ENCODE peak calls at places on chromosomes 6 and 20, in eight cellular contexts. One of them, this sample, is unnamed.

GRCh38 chr20:45306431-45306982 is at the start of gene RBPJL:
- DNase-seq in BE2C: no peak
- DNase-seq in SK-N-SH: peak; percentile 90
- DNase-seq in PC-9: peak; percentile 32
- DNase-seq in cardiac fibroblast: no peak
- DNase-seq in foreskin fibroblast: no peak
- DNase-seq in fibroblast of the aortic adventitia: no peak
- DNase-seq in fibroblast of villous mesenchyme: no peak
- DNase-seq in this sample: no peak

GRCh38 chr6:83707829-83708545 is 914 bp downstream of the SNAP91 start:
- DNase-seq in BE2C: peak; percentile 71
- DNase-seq in SK-N-SH: peak; percentile 79
- DNase-seq in PC-9: no peak
- DNase-seq in cardiac fibroblast: peak; percentile 2
- DNase-seq in foreskin fibroblast: peak; percentile 4
- DNase-seq in fibroblast of the aortic adventitia: no peak
- DNase-seq in fibroblast of villous mesenchyme: no peak
- DNase-seq in this sample: no peak

GRCh38 chr20:61848851-61849250 is 216.8 kb downstream of the TAF4 start:
- DNase-seq in BE2C: no peak
- DNase-seq in SK-N-SH: no peak
- DNase-seq in PC-9: no peak
- DNase-seq in cardiac fibroblast: no peak
- DNase-seq in foreskin fibroblast: no peak
- DNase-seq in fibroblast of the aortic adventitia: no peak
- DNase-seq in fibroblast of villous mesenchyme: no peak
- DNase-seq in this sample: no peak

GRCh38 chr6:4059115-4059777 is 19.7 kb downstream of the FAM217A start:
- DNase-seq in BE2C: no peak
- DNase-seq in SK-N-SH: no peak
- DNase-seq in PC-9: peak; percentile 21
- DNase-seq in cardiac fibroblast: peak; percentile 93
- DNase-seq in foreskin fibroblast: peak; percentile 87
- DNase-seq in fibroblast of the aortic adventitia: peak; percentile 71
- DNase-seq in fibroblast of villous mesenchyme: peak; percentile 74
- DNase-seq in this sample: peak; percentile 50

GRCh38 chr6:558089-558488 is 98.8 kb downstream of the HUS1B start:
- DNase-seq in BE2C: no peak
- DNase-seq in SK-N-SH: no peak
- DNase-seq in PC-9: no peak
- DNase-seq in cardiac fibroblast: peak; percentile 18
- DNase-seq in foreskin fibroblast: no peak
- DNase-seq in fibroblast of the aortic adventitia: peak; percentile 20
- DNase-seq in fibroblast of villous mesenchyme: no peak
- DNase-seq in this sample: no peak

GRCh38 chr20:1292620-1293019 is 26.5 kb downstream of the SNPH start:
- DNase-seq in BE2C: no peak
- DNase-seq in SK-N-SH: no peak
- DNase-seq in PC-9: no peak
- DNase-seq in cardiac fibroblast: no peak
- DNase-seq in foreskin fibroblast: no peak
- DNase-seq in fibroblast of the aortic adventitia: no peak
- DNase-seq in fibroblast of villous mesenchyme: no peak
- DNase-seq in this sample: no peak

GRCh38 chr6:63660737-63661136 is 25.1 kb downstream of the PHF3 start:
- DNase-seq in BE2C: no peak
- DNase-seq in SK-N-SH: no peak
- DNase-seq in PC-9: no peak
- DNase-seq in cardiac fibroblast: no peak
- DNase-seq in foreskin fibroblast: no peak
- DNase-seq in fibroblast of the aortic adventitia: no peak
- DNase-seq in fibroblast of villous mesenchyme: no peak
- DNase-seq in this sample: no peak

GRCh38 chr6:138862491-138862890 is 66.6 kb downstream of the ECT2L start:
- DNase-seq in BE2C: no peak
- DNase-seq in SK-N-SH: no peak
- DNase-seq in PC-9: no peak
- DNase-seq in cardiac fibroblast: no peak
- DNase-seq in foreskin fibroblast: no peak
- DNase-seq in fibroblast of the aortic adventitia: no peak
- DNase-seq in fibroblast of villous mesenchyme: no peak
- DNase-seq in this sample: no peak

GRCh38 chr20:48238781-48239180 is 453.5 kb upstream of the SULF2 start:
- DNase-seq in BE2C: no peak
- DNase-seq in SK-N-SH: no peak
- DNase-seq in PC-9: no peak
- DNase-seq in cardiac fibroblast: no peak
- DNase-seq in foreskin fibroblast: peak; percentile 7
- DNase-seq in fibroblast of the aortic adventitia: peak; percentile 5
- DNase-seq in fibroblast of villous mesenchyme: peak; percentile 19
- DNase-seq in this sample: no peak

GRCh38 chr6:106556368-106556960 is 72.8 kb downstream of the RTN4IP1 start:
- DNase-seq in BE2C: no peak
- DNase-seq in SK-N-SH: no peak
- DNase-seq in PC-9: no peak
- DNase-seq in cardiac fibroblast: peak; percentile 68
- DNase-seq in foreskin fibroblast: no peak
- DNase-seq in fibroblast of the aortic adventitia: peak; percentile 72
- DNase-seq in fibroblast of villous mesenchyme: peak; percentile 49
- DNase-seq in this sample: no peak

GRCh38 chr6:42047790-42048405 is 2.4 kb upstream of the TAF8 start:
- DNase-seq in BE2C: no peak
- DNase-seq in SK-N-SH: peak; percentile 53
- DNase-seq in PC-9: no peak
- DNase-seq in cardiac fibroblast: no peak
- DNase-seq in foreskin fibroblast: no peak
- DNase-seq in fibroblast of the aortic adventitia: no peak
- DNase-seq in fibroblast of villous mesenchyme: no peak
- DNase-seq in this sample: no peak

GRCh38 chr6:141359953-141360352 is 772.8 kb upstream of the GJE1 start:
- DNase-seq in BE2C: no peak
- DNase-seq in SK-N-SH: no peak
- DNase-seq in PC-9: no peak
- DNase-seq in cardiac fibroblast: peak; percentile 29
- DNase-seq in foreskin fibroblast: no peak
- DNase-seq in fibroblast of the aortic adventitia: peak; percentile 76
- DNase-seq in fibroblast of villous mesenchyme: peak; percentile 48
- DNase-seq in this sample: no peak

GRCh38 chr6:84027340-84028183 is 6.0 kb upstream of the MRAP2 start:
- DNase-seq in BE2C: peak; percentile 75
- DNase-seq in SK-N-SH: peak; percentile 71
- DNase-seq in PC-9: peak; percentile 33
- DNase-seq in cardiac fibroblast: no peak
- DNase-seq in foreskin fibroblast: peak; percentile 68
- DNase-seq in fibroblast of the aortic adventitia: peak; percentile 83
- DNase-seq in fibroblast of villous mesenchyme: peak; percentile 63
- DNase-seq in this sample: no peak

GRCh38 chr6:40695750-40696415 is 108.7 kb upstream of the LRFN2 start:
- DNase-seq in BE2C: no peak
- DNase-seq in SK-N-SH: no peak
- DNase-seq in PC-9: no peak
- DNase-seq in cardiac fibroblast: no peak
- DNase-seq in foreskin fibroblast: no peak
- DNase-seq in fibroblast of the aortic adventitia: no peak
- DNase-seq in fibroblast of villous mesenchyme: no peak
- DNase-seq in this sample: no peak

GRCh38 chr6:96075826-96076225 is 60.1 kb downstream of the FUT9 start:
- DNase-seq in BE2C: no peak
- DNase-seq in SK-N-SH: no peak
- DNase-seq in PC-9: no peak
- DNase-seq in cardiac fibroblast: no peak
- DNase-seq in foreskin fibroblast: no peak
- DNase-seq in fibroblast of the aortic adventitia: no peak
- DNase-seq in fibroblast of villous mesenchyme: no peak
- DNase-seq in this sample: no peak

GRCh38 chr20:33518071-33518470 is 28.2 kb downstream of the CBFA2T2 start:
- DNase-seq in BE2C: no peak
- DNase-seq in SK-N-SH: no peak
- DNase-seq in PC-9: peak; percentile 48
- DNase-seq in cardiac fibroblast: peak; percentile 68
- DNase-seq in foreskin fibroblast: peak; percentile 28
- DNase-seq in fibroblast of the aortic adventitia: peak; percentile 45
- DNase-seq in fibroblast of villous mesenchyme: peak; percentile 79
- DNase-seq in this sample: no peak

GRCh38 chr6:6910734-6911295 is 196.9 kb upstream of the RREB1 start:
- DNase-seq in BE2C: no peak
- DNase-seq in SK-N-SH: no peak
- DNase-seq in PC-9: no peak
- DNase-seq in cardiac fibroblast: no peak
- DNase-seq in foreskin fibroblast: no peak
- DNase-seq in fibroblast of the aortic adventitia: no peak
- DNase-seq in fibroblast of villous mesenchyme: no peak
- DNase-seq in this sample: no peak

GRCh38 chr6:129894904-129895303 is 33.8 kb upstream of the TMEM244 start:
- DNase-seq in BE2C: no peak
- DNase-seq in SK-N-SH: no peak
- DNase-seq in PC-9: no peak
- DNase-seq in cardiac fibroblast: no peak
- DNase-seq in foreskin fibroblast: peak; percentile 76
- DNase-seq in fibroblast of the aortic adventitia: no peak
- DNase-seq in fibroblast of villous mesenchyme: peak; percentile 20
- DNase-seq in this sample: no peak

GRCh38 chr20:31652917-31653385 is 15.2 kb downstream of the COX4I2 start:
- DNase-seq in BE2C: peak; percentile 49
- DNase-seq in SK-N-SH: peak; percentile 67
- DNase-seq in PC-9: no peak
- DNase-seq in cardiac fibroblast: peak; percentile 71
- DNase-seq in foreskin fibroblast: peak; percentile 60
- DNase-seq in fibroblast of the aortic adventitia: peak; percentile 86
- DNase-seq in fibroblast of villous mesenchyme: peak; percentile 31
- DNase-seq in this sample: no peak

GRCh38 chr6:94065707-94066337 is 646.5 kb upstream of the EPHA7 start:
- DNase-seq in BE2C: no peak
- DNase-seq in SK-N-SH: no peak
- DNase-seq in PC-9: no peak
- DNase-seq in cardiac fibroblast: no peak
- DNase-seq in foreskin fibroblast: no peak
- DNase-seq in fibroblast of the aortic adventitia: no peak
- DNase-seq in fibroblast of villous mesenchyme: no peak
- DNase-seq in this sample: no peak

GRCh38 chr20:34560141-34560523 is 1.6 kb downstream of the MAP1LC3A start:
- DNase-seq in BE2C: no peak
- DNase-seq in SK-N-SH: no peak
- DNase-seq in PC-9: no peak
- DNase-seq in cardiac fibroblast: no peak
- DNase-seq in foreskin fibroblast: no peak
- DNase-seq in fibroblast of the aortic adventitia: no peak
- DNase-seq in fibroblast of villous mesenchyme: no peak
- DNase-seq in this sample: peak; percentile 65

GRCh38 chr20:61117725-61118124 is 134.3 kb upstream of the CDH4 start:
- DNase-seq in BE2C: no peak
- DNase-seq in SK-N-SH: no peak
- DNase-seq in PC-9: no peak
- DNase-seq in cardiac fibroblast: peak; percentile 68
- DNase-seq in foreskin fibroblast: peak; percentile 27
- DNase-seq in fibroblast of the aortic adventitia: peak; percentile 51
- DNase-seq in fibroblast of villous mesenchyme: no peak
- DNase-seq in this sample: no peak

GRCh38 chr6:47669684-47670515 is 28.5 kb upstream of the ADGRF4 start:
- DNase-seq in BE2C: no peak
- DNase-seq in SK-N-SH: no peak
- DNase-seq in PC-9: no peak
- DNase-seq in cardiac fibroblast: peak; percentile 14
- DNase-seq in foreskin fibroblast: no peak
- DNase-seq in fibroblast of the aortic adventitia: no peak
- DNase-seq in fibroblast of villous mesenchyme: peak; percentile 32
- DNase-seq in this sample: no peak
- TF ChIP-seq CTCF in BE2C: no peak
- TF ChIP-seq CTCF in SK-N-SH: no peak
- TF ChIP-seq CTCF in PC-9: no peak
- TF ChIP-seq CTCF in cardiac fibroblast: no peak
- TF ChIP-seq CTCF in foreskin fibroblast: no peak
- TF ChIP-seq CTCF in fibroblast of the aortic adventitia: no peak
- TF ChIP-seq CTCF in fibroblast of villous mesenchyme: no peak
- TF ChIP-seq CTCF in this sample: no peak

DNA sequence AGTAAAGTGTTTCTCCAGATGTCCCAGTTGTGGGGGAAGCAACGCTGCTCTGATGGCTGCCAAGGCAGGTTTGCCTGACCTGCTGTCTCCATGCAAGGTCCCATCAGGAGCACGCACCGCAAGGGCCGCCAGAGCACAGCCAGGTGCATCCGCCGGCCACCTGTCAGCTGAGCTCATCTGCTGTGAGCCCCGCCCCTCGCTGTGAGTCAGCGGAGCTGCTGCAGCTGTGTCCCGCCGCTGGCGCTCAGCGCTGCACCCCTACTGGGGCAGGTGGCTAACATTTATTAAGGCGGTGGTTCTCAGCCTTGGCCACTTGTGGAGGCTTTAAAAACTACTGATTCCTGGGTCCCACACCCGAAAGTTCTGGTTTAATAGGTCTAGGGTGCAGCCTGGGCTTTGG is 225.7 kb downstream of the UST start:
- DNase-seq in BE2C: peak; percentile 33
- DNase-seq in SK-N-SH: no peak
- DNase-seq in PC-9: peak; percentile 66
- DNase-seq in cardiac fibroblast: no peak
- DNase-seq in foreskin fibroblast: no peak
- DNase-seq in fibroblast of the aortic adventitia: no peak
- DNase-seq in fibroblast of villous mesenchyme: no peak
- DNase-seq in this sample: peak; percentile 83
- H3K4me3 ChIP-seq in BE2C: no peak overlapping the region
- H3K4me3 ChIP-seq in SK-N-SH: no peak overlapping the region
- H3K4me3 ChIP-seq in PC-9: no peak overlapping the region
- H3K4me3 ChIP-seq in cardiac fibroblast: no peak overlapping the region
- H3K4me3 ChIP-seq in foreskin fibroblast: no peak overlapping the region
- H3K4me3 ChIP-seq in fibroblast of the aortic adventitia: no peak overlapping the region
- H3K4me3 ChIP-seq in fibroblast of villous mesenchyme: no peak overlapping the region
- H3K4me3 ChIP-seq in this sample: no peak overlapping the region

GRCh38 chr20:38337561-38338140 is 8.6 kb upstream of the LBP start:
- DNase-seq in BE2C: peak; percentile 75
- DNase-seq in SK-N-SH: peak; percentile 30
- DNase-seq in PC-9: peak; percentile 60
- DNase-seq in cardiac fibroblast: peak; percentile 35
- DNase-seq in foreskin fibroblast: no peak
- DNase-seq in fibroblast of the aortic adventitia: no peak
- DNase-seq in fibroblast of villous mesenchyme: peak; percentile 11
- DNase-seq in this sample: peak; percentile 57
- TF ChIP-seq CTCF in BE2C: peak; percentile 94
- TF ChIP-seq CTCF in SK-N-SH: no peak
- TF ChIP-seq CTCF in PC-9: peak; percentile 94
- TF ChIP-seq CTCF in cardiac fibroblast: peak; percentile 51
- TF ChIP-seq CTCF in foreskin fibroblast: peak; percentile 17
- TF ChIP-seq CTCF in fibroblast of the aortic adventitia: peak; percentile 44
- TF ChIP-seq CTCF in fibroblast of villous mesenchyme: peak; percentile 46
- TF ChIP-seq CTCF in this sample: no peak

DNA sequence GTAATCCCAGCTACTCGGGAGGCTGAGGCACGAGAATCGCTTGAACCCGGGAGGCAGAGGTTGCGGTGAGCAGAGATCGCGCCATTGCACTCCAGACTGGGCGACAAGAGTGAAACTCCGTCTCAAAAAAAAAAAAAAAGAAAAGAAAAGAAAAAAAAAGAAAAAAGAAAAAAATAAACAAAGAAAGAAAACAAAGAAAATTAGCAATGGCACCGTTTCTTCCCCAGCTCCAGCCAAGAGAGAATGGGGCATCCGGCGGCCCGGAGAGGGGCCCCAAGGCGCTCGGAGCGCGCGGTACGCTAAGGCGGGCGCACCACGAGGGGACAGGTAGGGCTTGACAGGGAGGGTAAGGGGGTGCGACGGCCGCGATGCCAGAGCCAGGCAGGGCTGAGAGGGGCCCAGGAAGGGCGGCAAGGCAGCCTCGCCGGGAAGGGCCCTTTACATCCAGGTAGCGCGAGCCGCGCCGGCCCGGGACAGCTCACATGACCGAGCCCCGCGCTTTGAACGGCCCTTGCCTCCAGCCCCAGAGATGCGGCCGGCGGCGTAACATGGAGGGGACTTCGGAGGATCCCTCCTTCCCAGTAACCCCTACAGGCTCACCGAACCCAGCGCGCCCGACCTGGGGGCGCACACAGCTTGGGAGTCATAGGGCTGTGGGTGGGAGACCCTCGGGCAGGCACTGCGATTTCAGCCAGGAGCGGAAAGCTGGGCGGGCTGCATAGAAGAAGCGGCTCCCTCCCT is 1.4 kb downstream of the BMP7 start:
- DNase-seq in BE2C: no peak
- DNase-seq in SK-N-SH: peak; percentile 63
- DNase-seq in PC-9: no peak
- DNase-seq in cardiac fibroblast: no peak
- DNase-seq in foreskin fibroblast: no peak
- DNase-seq in fibroblast of the aortic adventitia: no peak
- DNase-seq in fibroblast of villous mesenchyme: no peak
- DNase-seq in this sample: no peak
- H3K4me3 ChIP-seq in BE2C: peak overlapping the region; percentile 28
- H3K4me3 ChIP-seq in SK-N-SH: peak overlapping the region; percentile 42
- H3K4me3 ChIP-seq in PC-9: no peak overlapping the region
- H3K4me3 ChIP-seq in cardiac fibroblast: no peak overlapping the region
- H3K4me3 ChIP-seq in foreskin fibroblast: no peak overlapping the region
- H3K4me3 ChIP-seq in fibroblast of the aortic adventitia: no peak overlapping the region
- H3K4me3 ChIP-seq in fibroblast of villous mesenchyme: no peak overlapping the region
- H3K4me3 ChIP-seq in this sample: peak overlapping the region; percentile 8